ENCODE peak calls at places on chromosomes 16 and 17, in nine cellular contexts. One of them, this sample, is unnamed.
A peak's percentile ranks its signal among the peaks of the same experiment; 100 is the strongest.

GRCh38 chr17:19398301-19399181 is 11.6 kb upstream of the MFAP4 start:
- DNase-seq in activated CD4-positive, alpha-beta T cell treated with anti-CD3 and anti-CD28 coated beads for 4 hours: no peak
- DNase-seq in sciatic nerve: peak; percentile 81
- DNase-seq in fibroblast of mammary gland: peak; percentile 74
- DNase-seq in anterior cingulate cortex: no peak
- DNase-seq in WTC11: no peak
- DNase-seq in AG08395: no peak
- DNase-seq in amniotic stem cell: no peak
- DNase-seq in epithelial cell of esophagus: peak; percentile 56
- DNase-seq in this sample: peak; percentile 89

GRCh38 chr16:73058616-73059409 is 10.9 kb upstream of the ZFHX3 start:
- DNase-seq in amniotic stem cell: no peak
- DNase-seq in epithelial cell of esophagus: peak; percentile 58
- DNase-seq in activated CD4-positive, alpha-beta T cell treated with anti-CD3 and anti-CD28 coated beads for 4 hours: peak; percentile 5
- DNase-seq in sciatic nerve: no peak
- DNase-seq in AG08395: peak; percentile 35
- DNase-seq in WTC11: peak; percentile 71
- DNase-seq in fibroblast of mammary gland: peak; percentile 41
- DNase-seq in anterior cingulate cortex: no peak
- DNase-seq in this sample: peak; percentile 83

GRCh38 chr17:51739245-51739886 is 419.1 kb downstream of the CA10 start:
- DNase-seq in fibroblast of mammary gland: no peak
- DNase-seq in anterior cingulate cortex: no peak
- DNase-seq in WTC11: no peak
- DNase-seq in sciatic nerve: no peak
- DNase-seq in epithelial cell of esophagus: no peak
- DNase-seq in amniotic stem cell: no peak
- DNase-seq in activated CD4-positive, alpha-beta T cell treated with anti-CD3 and anti-CD28 coated beads for 4 hours: no peak
- DNase-seq in AG08395: no peak
- DNase-seq in this sample: no peak

GRCh38 chr16:83948914-83949723 is 3.9 kb upstream of the OSGIN1 start:
- DNase-seq in amniotic stem cell: no peak
- DNase-seq in fibroblast of mammary gland: no peak
- DNase-seq in epithelial cell of esophagus: no peak
- DNase-seq in sciatic nerve: no peak
- DNase-seq in AG08395: no peak
- DNase-seq in activated CD4-positive, alpha-beta T cell treated with anti-CD3 and anti-CD28 coated beads for 4 hours: no peak
- DNase-seq in anterior cingulate cortex: no peak
- DNase-seq in WTC11: no peak
- DNase-seq in this sample: no peak

GRCh38 chr17:58420841-58421240 is 3.5 kb upstream of the RNF43 start:
- DNase-seq in anterior cingulate cortex: no peak
- DNase-seq in activated CD4-positive, alpha-beta T cell treated with anti-CD3 and anti-CD28 coated beads for 4 hours: no peak
- DNase-seq in epithelial cell of esophagus: no peak
- DNase-seq in fibroblast of mammary gland: no peak
- DNase-seq in AG08395: no peak
- DNase-seq in amniotic stem cell: no peak
- DNase-seq in sciatic nerve: no peak
- DNase-seq in WTC11: no peak
- DNase-seq in this sample: no peak

GRCh38 chr17:80035937-80036714 is at the start of gene CCDC40:
- DNase-seq in fibroblast of mammary gland: peak; percentile 58
- DNase-seq in anterior cingulate cortex: peak; percentile 36
- DNase-seq in amniotic stem cell: peak; percentile 72
- DNase-seq in activated CD4-positive, alpha-beta T cell treated with anti-CD3 and anti-CD28 coated beads for 4 hours: peak; percentile 74
- DNase-seq in AG08395: peak; percentile 92
- DNase-seq in WTC11: peak; percentile 86
- DNase-seq in epithelial cell of esophagus: peak; percentile 77
- DNase-seq in sciatic nerve: peak; percentile 92
- DNase-seq in this sample: peak; percentile 95

GRCh38 chr16:4880006-4880580 is 32.8 kb downstream of the UBN1 start:
- DNase-seq in WTC11: no peak
- DNase-seq in anterior cingulate cortex: no peak
- DNase-seq in amniotic stem cell: no peak
- DNase-seq in epithelial cell of esophagus: no peak
- DNase-seq in activated CD4-positive, alpha-beta T cell treated with anti-CD3 and anti-CD28 coated beads for 4 hours: no peak
- DNase-seq in AG08395: no peak
- DNase-seq in sciatic nerve: no peak
- DNase-seq in fibroblast of mammary gland: no peak
- DNase-seq in this sample: no peak

GRCh38 chr16:14069818-14070217 is 1.3 kb upstream of the MRTFB start:
- DNase-seq in WTC11: no peak
- DNase-seq in activated CD4-positive, alpha-beta T cell treated with anti-CD3 and anti-CD28 coated beads for 4 hours: no peak
- DNase-seq in anterior cingulate cortex: no peak
- DNase-seq in amniotic stem cell: no peak
- DNase-seq in AG08395: no peak
- DNase-seq in fibroblast of mammary gland: no peak
- DNase-seq in epithelial cell of esophagus: peak; percentile 76
- DNase-seq in sciatic nerve: no peak
- DNase-seq in this sample: no peak

GRCh38 chr17:15657868-15658775 is 26.0 kb downstream of the TRIM16 start:
- DNase-seq in epithelial cell of esophagus: peak; percentile 84
- DNase-seq in amniotic stem cell: no peak
- DNase-seq in WTC11: no peak
- DNase-seq in anterior cingulate cortex: no peak
- DNase-seq in sciatic nerve: no peak
- DNase-seq in activated CD4-positive, alpha-beta T cell treated with anti-CD3 and anti-CD28 coated beads for 4 hours: no peak
- DNase-seq in AG08395: no peak
- DNase-seq in fibroblast of mammary gland: no peak
- DNase-seq in this sample: no peak

GRCh38 chr16:46586011-46586577 is 35.1 kb downstream of the SHCBP1 start:
- DNase-seq in anterior cingulate cortex: no peak
- DNase-seq in WTC11: no peak
- DNase-seq in sciatic nerve: no peak
- DNase-seq in epithelial cell of esophagus: no peak
- DNase-seq in activated CD4-positive, alpha-beta T cell treated with anti-CD3 and anti-CD28 coated beads for 4 hours: no peak
- DNase-seq in amniotic stem cell: no peak
- DNase-seq in fibroblast of mammary gland: no peak
- DNase-seq in AG08395: no peak
- DNase-seq in this sample: no peak

GRCh38 chr16:17470002-17470870 is 524 bp downstream of the XYLT1 start:
- DNase-seq in AG08395: peak; percentile 31
- DNase-seq in anterior cingulate cortex: no peak
- DNase-seq in sciatic nerve: peak; percentile 70
- DNase-seq in amniotic stem cell: no peak
- DNase-seq in WTC11: peak; percentile 23
- DNase-seq in epithelial cell of esophagus: peak; percentile 1
- DNase-seq in fibroblast of mammary gland: no peak
- DNase-seq in activated CD4-positive, alpha-beta T cell treated with anti-CD3 and anti-CD28 coated beads for 4 hours: peak; percentile 22
- DNase-seq in this sample: peak; percentile 85

GRCh38 chr17:58575511-58575910 is 61.1 kb upstream of the MTMR4 start:
- DNase-seq in activated CD4-positive, alpha-beta T cell treated with anti-CD3 and anti-CD28 coated beads for 4 hours: no peak
- DNase-seq in amniotic stem cell: no peak
- DNase-seq in fibroblast of mammary gland: peak; percentile 84
- DNase-seq in anterior cingulate cortex: no peak
- DNase-seq in sciatic nerve: no peak
- DNase-seq in AG08395: peak; percentile 55
- DNase-seq in WTC11: no peak
- DNase-seq in epithelial cell of esophagus: peak; percentile 93
- DNase-seq in this sample: no peak

GRCh38 chr17:36602924-36603384 is 1.6 kb downstream of the MRM1 start:
- DNase-seq in AG08395: peak; percentile 70
- DNase-seq in amniotic stem cell: no peak
- DNase-seq in activated CD4-positive, alpha-beta T cell treated with anti-CD3 and anti-CD28 coated beads for 4 hours: peak; percentile 63
- DNase-seq in WTC11: peak; percentile 79
- DNase-seq in epithelial cell of esophagus: peak; percentile 69
- DNase-seq in fibroblast of mammary gland: peak; percentile 71
- DNase-seq in anterior cingulate cortex: no peak
- DNase-seq in sciatic nerve: peak; percentile 59
- DNase-seq in this sample: peak; percentile 25

GRCh38 chr16:31032736-31033708 is at the start of gene STX4:
- DNase-seq in fibroblast of mammary gland: peak; percentile 98
- DNase-seq in AG08395: peak; percentile 97
- DNase-seq in anterior cingulate cortex: peak; percentile 90
- DNase-seq in epithelial cell of esophagus: peak; percentile 95
- DNase-seq in amniotic stem cell: peak; percentile 97
- DNase-seq in activated CD4-positive, alpha-beta T cell treated with anti-CD3 and anti-CD28 coated beads for 4 hours: peak; percentile 96
- DNase-seq in WTC11: peak; percentile 96
- DNase-seq in sciatic nerve: peak; percentile 99
- DNase-seq in this sample: peak; percentile 100

GRCh38 chr17:78759203-78759968 is 22.7 kb downstream of the CYTH1 start:
- DNase-seq in sciatic nerve: no peak
- DNase-seq in WTC11: no peak
- DNase-seq in fibroblast of mammary gland: peak; percentile 32
- DNase-seq in amniotic stem cell: no peak
- DNase-seq in anterior cingulate cortex: no peak
- DNase-seq in epithelial cell of esophagus: no peak
- DNase-seq in AG08395: no peak
- DNase-seq in activated CD4-positive, alpha-beta T cell treated with anti-CD3 and anti-CD28 coated beads for 4 hours: peak; percentile 64
- DNase-seq in this sample: peak; percentile 91

GRCh38 chr16:15843635-15844279 is 13.1 kb downstream of the MYH11 start:
- DNase-seq in fibroblast of mammary gland: peak; percentile 3
- DNase-seq in amniotic stem cell: no peak
- DNase-seq in activated CD4-positive, alpha-beta T cell treated with anti-CD3 and anti-CD28 coated beads for 4 hours: no peak
- DNase-seq in WTC11: no peak
- DNase-seq in sciatic nerve: no peak
- DNase-seq in AG08395: no peak
- DNase-seq in anterior cingulate cortex: no peak
- DNase-seq in epithelial cell of esophagus: no peak
- DNase-seq in this sample: no peak

GRCh38 chr16:50802958-50803357 is 61.1 kb downstream of the CYLD start:
- DNase-seq in anterior cingulate cortex: no peak
- DNase-seq in epithelial cell of esophagus: no peak
- DNase-seq in WTC11: no peak
- DNase-seq in amniotic stem cell: no peak
- DNase-seq in fibroblast of mammary gland: no peak
- DNase-seq in sciatic nerve: no peak
- DNase-seq in AG08395: no peak
- DNase-seq in activated CD4-positive, alpha-beta T cell treated with anti-CD3 and anti-CD28 coated beads for 4 hours: no peak
- DNase-seq in this sample: no peak

GRCh38 chr16:69187891-69188451 is 1.0 kb downstream of the SNTB2 start:
- DNase-seq in sciatic nerve: peak; percentile 72
- DNase-seq in activated CD4-positive, alpha-beta T cell treated with anti-CD3 and anti-CD28 coated beads for 4 hours: peak; percentile 39
- DNase-seq in epithelial cell of esophagus: peak; percentile 46
- DNase-seq in fibroblast of mammary gland: no peak
- DNase-seq in AG08395: no peak
- DNase-seq in amniotic stem cell: no peak
- DNase-seq in anterior cingulate cortex: no peak
- DNase-seq in WTC11: peak; percentile 21
- DNase-seq in this sample: peak; percentile 86

GRCh38 chr16:71288570-71288889 is 672 bp downstream of the CMTR2 start:
- DNase-seq in amniotic stem cell: no peak
- DNase-seq in fibroblast of mammary gland: peak; percentile 12
- DNase-seq in activated CD4-positive, alpha-beta T cell treated with anti-CD3 and anti-CD28 coated beads for 4 hours: no peak
- DNase-seq in anterior cingulate cortex: no peak
- DNase-seq in epithelial cell of esophagus: peak; percentile 46
- DNase-seq in AG08395: no peak
- DNase-seq in WTC11: no peak
- DNase-seq in sciatic nerve: no peak
- DNase-seq in this sample: no peak

GRCh38 chr16:79008036-79008868 is 592.3 kb downstream of the MAF start:
- DNase-seq in AG08395: no peak
- DNase-seq in sciatic nerve: no peak
- DNase-seq in fibroblast of mammary gland: no peak
- DNase-seq in epithelial cell of esophagus: no peak
- DNase-seq in amniotic stem cell: no peak
- DNase-seq in WTC11: no peak
- DNase-seq in activated CD4-positive, alpha-beta T cell treated with anti-CD3 and anti-CD28 coated beads for 4 hours: no peak
- DNase-seq in anterior cingulate cortex: no peak
- DNase-seq in this sample: no peak

GRCh38 chr17:80457236-80457856 is 19.1 kb downstream of the NPTX1 start:
- DNase-seq in AG08395: no peak
- DNase-seq in amniotic stem cell: no peak
- DNase-seq in sciatic nerve: no peak
- DNase-seq in epithelial cell of esophagus: no peak
- DNase-seq in activated CD4-positive, alpha-beta T cell treated with anti-CD3 and anti-CD28 coated beads for 4 hours: no peak
- DNase-seq in WTC11: no peak
- DNase-seq in anterior cingulate cortex: no peak
- DNase-seq in fibroblast of mammary gland: no peak
- DNase-seq in this sample: no peak

GRCh38 chr17:9968881-9969280 is 63.8 kb upstream of the RCVRN start:
- DNase-seq in epithelial cell of esophagus: no peak
- DNase-seq in fibroblast of mammary gland: peak; percentile 48
- DNase-seq in amniotic stem cell: no peak
- DNase-seq in AG08395: no peak
- DNase-seq in activated CD4-positive, alpha-beta T cell treated with anti-CD3 and anti-CD28 coated beads for 4 hours: no peak
- DNase-seq in WTC11: no peak
- DNase-seq in anterior cingulate cortex: no peak
- DNase-seq in sciatic nerve: no peak
- DNase-seq in this sample: peak; percentile 5

GRCh38 chr17:78263063-78263735 is 31.8 kb downstream of the TMEM235 start:
- DNase-seq in epithelial cell of esophagus: no peak
- DNase-seq in activated CD4-positive, alpha-beta T cell treated with anti-CD3 and anti-CD28 coated beads for 4 hours: no peak
- DNase-seq in AG08395: no peak
- DNase-seq in anterior cingulate cortex: no peak
- DNase-seq in fibroblast of mammary gland: no peak
- DNase-seq in WTC11: no peak
- DNase-seq in sciatic nerve: peak; percentile 58
- DNase-seq in amniotic stem cell: no peak
- DNase-seq in this sample: peak; percentile 89

GRCh38 chr16:51276335-51276734 is 125.3 kb upstream of the SALL1 start:
- DNase-seq in WTC11: no peak
- DNase-seq in fibroblast of mammary gland: peak; percentile 60
- DNase-seq in anterior cingulate cortex: no peak
- DNase-seq in AG08395: peak; percentile 36
- DNase-seq in epithelial cell of esophagus: peak; percentile 53
- DNase-seq in sciatic nerve: no peak
- DNase-seq in activated CD4-positive, alpha-beta T cell treated with anti-CD3 and anti-CD28 coated beads for 4 hours: no peak
- DNase-seq in amniotic stem cell: no peak
- DNase-seq in this sample: no peak

GRCh38 chr17:71437176-71437575 is 683.6 kb upstream of the SOX9 start:
- DNase-seq in amniotic stem cell: no peak
- DNase-seq in anterior cingulate cortex: no peak
- DNase-seq in WTC11: no peak
- DNase-seq in epithelial cell of esophagus: no peak
- DNase-seq in fibroblast of mammary gland: no peak
- DNase-seq in sciatic nerve: no peak
- DNase-seq in activated CD4-positive, alpha-beta T cell treated with anti-CD3 and anti-CD28 coated beads for 4 hours: no peak
- DNase-seq in AG08395: no peak
- DNase-seq in this sample: no peak

GRCh38 chr16:68360971-68361370 is 50.2 kb downstream of the PRMT7 start:
- DNase-seq in anterior cingulate cortex: no peak
- DNase-seq in WTC11: no peak
- DNase-seq in epithelial cell of esophagus: no peak
- DNase-seq in sciatic nerve: no peak
- DNase-seq in activated CD4-positive, alpha-beta T cell treated with anti-CD3 and anti-CD28 coated beads for 4 hours: no peak
- DNase-seq in fibroblast of mammary gland: no peak
- DNase-seq in amniotic stem cell: no peak
- DNase-seq in AG08395: no peak
- DNase-seq in this sample: no peak

GRCh38 chr17:28748852-28749515 is 5.2 kb downstream of the TRAF4 start:
- DNase-seq in WTC11: no peak
- DNase-seq in activated CD4-positive, alpha-beta T cell treated with anti-CD3 and anti-CD28 coated beads for 4 hours: no peak
- DNase-seq in epithelial cell of esophagus: no peak
- DNase-seq in fibroblast of mammary gland: no peak
- DNase-seq in anterior cingulate cortex: no peak
- DNase-seq in AG08395: no peak
- DNase-seq in sciatic nerve: peak; percentile 63
- DNase-seq in amniotic stem cell: no peak
- DNase-seq in this sample: peak; percentile 78

GRCh38 chr17:48561894-48562810 is 16.0 kb downstream of the HOXB4 start:
- DNase-seq in fibroblast of mammary gland: no peak
- DNase-seq in WTC11: no peak
- DNase-seq in anterior cingulate cortex: no peak
- DNase-seq in amniotic stem cell: no peak
- DNase-seq in activated CD4-positive, alpha-beta T cell treated with anti-CD3 and anti-CD28 coated beads for 4 hours: no peak
- DNase-seq in AG08395: peak; percentile 33
- DNase-seq in sciatic nerve: no peak
- DNase-seq in epithelial cell of esophagus: no peak
- DNase-seq in this sample: no peak

GRCh38 chr16:10641953-10642949 is 52.5 kb downstream of the TEKT5 start:
- DNase-seq in anterior cingulate cortex: no peak
- DNase-seq in epithelial cell of esophagus: no peak
- DNase-seq in activated CD4-positive, alpha-beta T cell treated with anti-CD3 and anti-CD28 coated beads for 4 hours: no peak
- DNase-seq in WTC11: peak; percentile 61
- DNase-seq in fibroblast of mammary gland: no peak
- DNase-seq in sciatic nerve: no peak
- DNase-seq in AG08395: no peak
- DNase-seq in amniotic stem cell: no peak
- DNase-seq in this sample: no peak

GRCh38 chr17:83193336-83194188 is 114.2 kb downstream of the METRNL start:
- DNase-seq in anterior cingulate cortex: no peak
- DNase-seq in sciatic nerve: peak; percentile 61
- DNase-seq in activated CD4-positive, alpha-beta T cell treated with anti-CD3 and anti-CD28 coated beads for 4 hours: no peak
- DNase-seq in AG08395: no peak
- DNase-seq in fibroblast of mammary gland: peak; percentile 54
- DNase-seq in amniotic stem cell: no peak
- DNase-seq in WTC11: peak; percentile 2
- DNase-seq in epithelial cell of esophagus: no peak
- DNase-seq in this sample: peak; percentile 83

GRCh38 chr17:29557085-29557697 is 9.6 kb downstream of the ABHD15 start:
- DNase-seq in fibroblast of mammary gland: no peak
- DNase-seq in WTC11: no peak
- DNase-seq in activated CD4-positive, alpha-beta T cell treated with anti-CD3 and anti-CD28 coated beads for 4 hours: no peak
- DNase-seq in amniotic stem cell: no peak
- DNase-seq in sciatic nerve: no peak
- DNase-seq in anterior cingulate cortex: no peak
- DNase-seq in AG08395: peak; percentile 26
- DNase-seq in epithelial cell of esophagus: peak; percentile 50
- DNase-seq in this sample: no peak